ENCODE peak calls at places on chromosome 14, in seven cellular contexts. J is activated T-cell treated with anti-CD3 and anti-CD28 coated beads for 24 hours, O is NCI-H1417, T is GM04503, I is fibroblast of the conjunctiva, S is astrocyte of the spinal cord, V is T follicular helper cell. K is an unnamed sample.

GRCh38 chr14:92960706-92961566 is 38.0 kb downstream of the CHGA start:
- DNase-seq in J (no peak), V (no peak), T (no peak), S (peak; percentile 51), O (no peak), I (no peak), K (no peak)

GRCh38 chr14:100384277-100384676 is 61.1 kb downstream of the SLC25A47 start:
- DNase-seq in O (no peak), T (no peak), S (no peak), V (no peak), I (no peak), J (no peak), K (no peak)

GRCh38 chr14:24095196-24096068 is 1.3 kb downstream of the PCK2 start:
- DNase-seq in J (peak; percentile 57), I (peak; percentile 43), T (no peak), O (peak; percentile 53), S (peak; percentile 4), V (no peak), K (no peak)

GRCh38 chr14:64363265-64363840 is 24.8 kb upstream of the MTHFD1 start:
- DNase-seq in V (no peak), J (no peak), S (peak; percentile 49), O (no peak), T (no peak), I (no peak), K (no peak)

GRCh38 chr14:101072945-101073597 is 169.5 kb upstream of the RTL1 start:
- DNase-seq in O (peak; percentile 87), I (peak; percentile 84), V (no peak), S (peak; percentile 98), T (peak; percentile 47), J (no peak), K (peak; percentile 87)

GRCh38 chr14:58299665-58300202 is 1.4 kb downstream of the ARID4A start:
- DNase-seq in T (no peak), J (no peak), O (peak; percentile 64), S (peak; percentile 15), I (no peak), V (no peak), K (no peak)

GRCh38 chr14:95432152-95433093 is 84.0 kb downstream of the SYNE3 start:
- DNase-seq in T (no peak), J (no peak), O (peak; percentile 80), V (no peak), I (peak; percentile 13), S (peak; percentile 39), K (no peak)

GRCh38 chr14:33570717-33571058 is 380.2 kb downstream of the EGLN3 start:
- DNase-seq in V (no peak), J (no peak), O (no peak), S (no peak), T (no peak), I (no peak), K (no peak)

GRCh38 chr14:33682746-33683145 is 268.1 kb downstream of the EGLN3 start:
- DNase-seq in I (peak; percentile 92), S (peak; percentile 92), T (peak; percentile 67), V (no peak), O (no peak), J (no peak), K (no peak)

GRCh38 chr14:96507723-96508122 is 5.5 kb downstream of the PAPOLA start:
- DNase-seq in O (no peak), I (no peak), T (no peak), V (no peak), S (no peak), J (no peak), K (no peak)

GRCh38 chr14:100824156-100824555 is 1.8 kb upstream of the MEG3 start:
- DNase-seq in V (no peak), J (no peak), S (peak; percentile 68), T (no peak), I (peak; percentile 41), O (no peak), K (no peak)

GRCh38 chr14:99427632-99428315 is 52.9 kb downstream of the SETD3 start:
- DNase-seq in O (no peak), V (no peak), S (peak; percentile 17), I (no peak), J (no peak), T (peak; percentile 81), K (no peak)

GRCh38 chr14:25836647-25837046 is 761.2 kb downstream of the NOVA1 start:
- DNase-seq in T (no peak), I (no peak), O (peak; percentile 55), J (no peak), V (no peak), S (no peak), K (no peak)

GRCh38 chr14:69288001-69288771 is 28.2 kb downstream of the GALNT16 start:
- DNase-seq in I (peak; percentile 78), T (peak; percentile 27), S (peak; percentile 90), V (no peak), J (no peak), O (no peak), K (peak; percentile 72)

GRCh38 chr14:24013654-24014514 is 25.2 kb downstream of the DHRS4L2 start:
- DNase-seq in V (peak; percentile 26), J (peak; percentile 44), I (peak; percentile 56), S (peak; percentile 69), T (peak; percentile 16), O (peak; percentile 90), K (no peak)

GRCh38 chr14:60632777-60633176 is 16.5 kb downstream of the SIX1 start:
- DNase-seq in S (no peak), T (no peak), J (no peak), V (no peak), I (no peak), O (no peak), K (no peak)

GRCh38 chr14:64447890-64448667 is 17.2 kb upstream of the AKAP5 start:
- DNase-seq in S (peak; percentile 29), V (no peak), I (no peak), O (no peak), J (no peak), T (no peak), K (no peak)

GRCh38 chr14:90381011-90381790 is 15.6 kb upstream of the CALM1 start:
- DNase-seq in O (peak; percentile 78), J (no peak), T (peak; percentile 27), I (no peak), V (no peak), S (no peak), K (no peak)

GRCh38 chr14:89912667-89913211 is 41.8 kb downstream of the EFCAB11 start:
- DNase-seq in T (peak; percentile 100), S (peak; percentile 96), J (no peak), V (no peak), O (peak; percentile 92), I (peak; percentile 93), K (peak; percentile 99)

GRCh38 chr14:91367173-91368171 is 50.1 kb downstream of the CCDC88C start:
- DNase-seq in V (peak; percentile 86), O (peak; percentile 38), T (no peak), J (no peak), S (peak; percentile 90), I (no peak), K (no peak)

GRCh38 chr14:30928462-30928861 is 54.1 kb downstream of the COCH start:
- DNase-seq in I (no peak), J (no peak), V (no peak), O (no peak), S (peak; percentile 15), T (no peak), K (no peak)

GRCh38 chr14:41586237-41586636 is 20.4 kb upstream of the LRFN5 start:
- DNase-seq in T (no peak), O (peak; percentile 41), S (no peak), V (no peak), I (no peak), J (no peak), K (no peak)

GRCh38 chr14:95097385-95097784 is 59.9 kb downstream of the DICER1 start:
- DNase-seq in T (peak; percentile 29), V (no peak), I (peak; percentile 34), O (no peak), J (no peak), S (no peak), K (peak; percentile 21)

GRCh38 chr14:37597538-37598084 is 2.2 kb downstream of the TTC6 start:
- DNase-seq in O (peak; percentile 90), I (no peak), V (no peak), T (no peak), S (no peak), J (no peak), K (no peak)

GRCh38 chr14:84760506-84760905 is 769.4 kb upstream of the FLRT2 start:
- DNase-seq in O (no peak), T (peak; percentile 53), I (no peak), V (no peak), J (no peak), S (no peak), K (peak; percentile 17)

GRCh38 chr14:77991128-77991772 is 178.9 kb upstream of the NRXN3 start:
- DNase-seq in O (peak; percentile 31), J (no peak), I (no peak), T (no peak), V (no peak), S (no peak), K (no peak)

GRCh38 chr14:35883677-35884293 is 57.6 kb downstream of the BRMS1L start:
- DNase-seq in O (peak; percentile 68), V (no peak), I (no peak), T (no peak), J (peak; percentile 1), S (peak; percentile 37), K (no peak)